ENCODE peak calls at places on chromosomes 3 and 15, in eight cellular contexts. S is activated naive CD4-positive, alpha-beta T cell treated with anti-CD3 and anti-CD28 coated beads for 36 hours; D is AG10803; U is RKO; M is stimulated activated CD4-positive, alpha-beta T cell treated with anti-CD3 and anti-CD28 coated beads, TNF-alpha, amount 100 ng/mL, for 4 hours; Z is activated CD8-positive, alpha-beta memory T cell treated with anti-CD3 and anti-CD28 coated beads, Interleukin-2, amount 10 ng/mL, durations not matched to agents 7 days and 5 days; H is activated effector memory CD4-positive, alpha-beta T cell treated with anti-CD3 and anti-CD28 coated beads, Interleukin-2, amount 50 U/mL, for 16 hours; Y is dorsolateral prefrontal cortex. X is an unnamed sample.

GRCh38 chr3:3625461-3626271 is 173.6 kb upstream of the LRRN1 start:
- DNase-seq in S (no peak), D (no peak), U (no peak), M (no peak), Z (no peak), H (no peak), Y (no peak), X (no peak)

GRCh38 chr3:32326791-32327190 is 64.9 kb upstream of the CMTM7 start:
- DNase-seq in S (no peak), D (no peak), U (no peak), M (no peak), Z (no peak), H (no peak), Y (no peak), X (no peak)

GRCh38 chr3:70603103-70603502 is 290.7 kb upstream of the MDFIC2 start:
- DNase-seq in S (peak; percentile 55), D (no peak), U (no peak), M (no peak), Z (no peak), H (no peak), Y (no peak), X (no peak)

GRCh38 chr3:139358857-139359562 is 15.2 kb downstream of the MRPS22 start:
- DNase-seq in S (no peak), D (no peak), U (no peak), M (no peak), Z (no peak), H (no peak), Y (no peak), X (no peak)

GRCh38 chr3:59559721-59560514 is 510.1 kb upstream of the CFAP20DC start:
- DNase-seq in S (peak; percentile 71), D (peak; percentile 94), U (peak; percentile 90), M (no peak), Z (no peak), H (no peak), Y (no peak), X (no peak)

GRCh38 chr15:55873024-55873745 is 120.2 kb downstream of the NEDD4 start:
- DNase-seq in S (no peak), D (no peak), U (no peak), M (no peak), Z (no peak), H (no peak), Y (no peak), X (no peak)

GRCh38 chr15:92832992-92833438 is 67.1 kb upstream of the CHD2 start:
- DNase-seq in S (peak; percentile 59), D (peak; percentile 61), U (no peak), M (no peak), Z (no peak), H (no peak), Y (no peak), X (no peak)

GRCh38 chr15:74265046-74265639 is 29.0 kb downstream of the CCDC33 start:
- DNase-seq in S (peak; percentile 40), D (peak; percentile 7), U (peak; percentile 12), M (no peak), Z (peak; percentile 53), H (no peak), Y (no peak), X (no peak)

GRCh38 chr3:63353383-63353782 is 75.3 kb downstream of the SYNPR start:
- DNase-seq in S (no peak), D (peak; percentile 66), U (peak; percentile 62), M (no peak), Z (no peak), H (no peak), Y (no peak), X (no peak)

GRCh38 chr3:33144433-33144832 is 30.6 kb downstream of the CRTAP start:
- DNase-seq in S (peak; percentile 42), D (no peak), U (no peak), M (no peak), Z (peak; percentile 45), H (peak; percentile 76), Y (no peak), X (no peak)

GRCh38 chr3:28467414-28467813 is 118.8 kb upstream of the AZI2 start:
- DNase-seq in S (no peak), D (no peak), U (peak; percentile 1), M (no peak), Z (peak; percentile 41), H (no peak), Y (no peak), X (no peak)

GRCh38 chr3:101091489-101091888 is 98.3 kb upstream of the ABI3BP start:
- DNase-seq in S (no peak), D (no peak), U (peak; percentile 58), M (no peak), Z (no peak), H (no peak), Y (no peak), X (no peak)

GRCh38 chr3:188284455-188285212 is 130.7 kb downstream of the LPP start:
- DNase-seq in S (peak; percentile 84), D (no peak), U (no peak), M (no peak), Z (peak; percentile 46), H (peak; percentile 74), Y (no peak), X (no peak)

GRCh38 chr3:126014252-126014651 is 45.3 kb downstream of the ROPN1B start:
- DNase-seq in S (no peak), D (peak; percentile 82), U (no peak), M (no peak), Z (no peak), H (no peak), Y (no peak), X (no peak)

GRCh38 chr15:64859226-64859625 is 17.5 kb downstream of the PLEKHO2 start:
- DNase-seq in S (no peak), D (no peak), U (no peak), M (no peak), Z (no peak), H (no peak), Y (no peak), X (no peak)

GRCh38 chr15:70399204-70399603 is 301.5 kb upstream of the TLE3 start:
- DNase-seq in S (no peak), D (no peak), U (no peak), M (no peak), Z (no peak), H (no peak), Y (no peak), X (no peak)

GRCh38 chr3:119690043-119690656 is 12.7 kb upstream of the CFAP91 start:
- DNase-seq in S (no peak), D (peak; percentile 36), U (peak; percentile 49), M (no peak), Z (no peak), H (no peak), Y (no peak), X (no peak)

GRCh38 chr15:51731549-51732267 is 5.7 kb downstream of the LYSMD2 start:
- DNase-seq in S (peak; percentile 57), D (no peak), U (no peak), M (no peak), Z (peak; percentile 62), H (peak; percentile 65), Y (no peak), X (no peak)

GRCh38 chr3:13587442-13587841 is 38.5 kb downstream of the FBLN2 start:
- DNase-seq in S (no peak), D (no peak), U (no peak), M (no peak), Z (no peak), H (no peak), Y (no peak), X (no peak)

GRCh38 chr15:52236015-52236414 is 44.8 kb upstream of the GNB5 start:
- DNase-seq in S (peak; percentile 45), D (no peak), U (peak; percentile 8), M (no peak), Z (no peak), H (no peak), Y (no peak), X (no peak)

GRCh38 chr15:90762109-90762508 is 45.0 kb downstream of the BLM start:
- DNase-seq in S (no peak), D (peak; percentile 79), U (no peak), M (no peak), Z (no peak), H (no peak), Y (peak; percentile 19), X (no peak)

GRCh38 chr3:185824467-185825378 is at the start of gene IGF2BP2:
- DNase-seq in S (peak; percentile 57), D (peak; percentile 88), U (peak; percentile 78), M (no peak), Z (peak; percentile 55), H (peak; percentile 79), Y (no peak), X (peak; percentile 42)

GRCh38 chr3:39814007-39814406 is 4.6 kb downstream of the MYRIP start:
- DNase-seq in S (no peak), D (peak; percentile 6), U (no peak), M (no peak), Z (no peak), H (no peak), Y (no peak), X (no peak)

GRCh38 chr3:160006282-160007163 is 17.9 kb downstream of the IL12A start:
- DNase-seq in S (peak; percentile 43), D (peak; percentile 73), U (peak; percentile 83), M (no peak), Z (no peak), H (no peak), Y (peak; percentile 32), X (peak; percentile 11)

GRCh38 chr3:110027446-110027845 is 690.1 kb upstream of the DPPA4 start:
- DNase-seq in S (no peak), D (peak; percentile 76), U (peak; percentile 42), M (no peak), Z (no peak), H (no peak), Y (no peak), X (no peak)

GRCh38 chr3:31092748-31093607 is 198.5 kb upstream of the GADL1 start:
- DNase-seq in S (no peak), D (peak; percentile 77), U (no peak), M (no peak), Z (no peak), H (no peak), Y (no peak), X (no peak)

GRCh38 chr15:79540551-79540950 is 108.4 kb downstream of the MINAR1 start:
- DNase-seq in S (no peak), D (no peak), U (peak; percentile 20), M (no peak), Z (no peak), H (no peak), Y (no peak), X (no peak)

GRCh38 chr3:61704807-61705206 is 143.4 kb downstream of the PTPRG start:
- DNase-seq in S (no peak), D (no peak), U (no peak), M (no peak), Z (no peak), H (no peak), Y (no peak), X (no peak)

GRCh38 chr3:81872566-81872965 is 111.1 kb upstream of the GBE1 start:
- DNase-seq in S (no peak), D (no peak), U (no peak), M (no peak), Z (no peak), H (no peak), Y (no peak), X (no peak)

GRCh38 chr3:3817870-3818269 is 18.6 kb downstream of the LRRN1 start:
- DNase-seq in S (no peak), D (no peak), U (no peak), M (no peak), Z (no peak), H (no peak), Y (no peak), X (no peak)

GRCh38 chr3:128282392-128283196 is 129.3 kb downstream of the EEFSEC start:
- DNase-seq in S (no peak), D (peak; percentile 79), U (no peak), M (no peak), Z (peak; percentile 16), H (no peak), Y (peak; percentile 9), X (no peak)

GRCh38 chr3:46705751-46706572 is 4.8 kb downstream of the TMIE start:
- DNase-seq in S (no peak), D (peak; percentile 83), U (peak; percentile 29), M (no peak), Z (no peak), H (peak; percentile 51), Y (no peak), X (no peak)

GRCh38 chr3:41961061-41961749 is 698 bp downstream of the ULK4 start:
- DNase-seq in S (peak; percentile 54), D (peak; percentile 66), U (peak; percentile 80), M (peak; percentile 12), Z (peak; percentile 71), H (peak; percentile 83), Y (peak; percentile 42), X (peak; percentile 53)

GRCh38 chr3:132867526-132867925 is 145.3 kb upstream of the NPHP3 start:
- DNase-seq in S (no peak), D (no peak), U (no peak), M (no peak), Z (no peak), H (no peak), Y (no peak), X (no peak)

X was measured in hypothalamus.